ENCODE peak calls at places on chromosomes 2 and 18, in five cellular contexts. R is T-helper 2 cell, X is HuH-7.5, L is NCI-H1092, W is HCT116. Q is an unnamed sample.
A peak's percentile ranks its signal among the peaks of the same experiment; 100 is the strongest.

GRCh38 chr2:120110062-120110362 is 97.1 kb downstream of the EPB41L5 start:
- DNase-seq in R (no peak), X (no peak), L (no peak), W (no peak), Q (no peak)

GRCh38 chr2:35298493-35298892 is 1057.1 kb upstream of the CRIM1 start:
- DNase-seq in R (no peak), X (no peak), L (no peak), W (no peak), Q (peak; percentile 9)

GRCh38 chr2:63121055-63121834 is 70.6 kb downstream of the OTX1 start:
- DNase-seq in R (no peak), X (no peak), L (no peak), W (no peak), Q (no peak)

GRCh38 chr2:68319397-68320117 is at the start of gene CNRIP1:
- DNase-seq in R (no peak), X (no peak), L (peak; percentile 49), W (no peak), Q (peak; percentile 70)

GRCh38 chr2:237574894-237575868 is 8.8 kb downstream of the PRLH start:
- DNase-seq in R (no peak), X (no peak), L (no peak), W (peak; percentile 54), Q (no peak)

GRCh38 chr2:234308814-234309195 is 188.1 kb downstream of the ARL4C start:
- DNase-seq in R (peak; percentile 76), X (no peak), L (no peak), W (no peak), Q (no peak)

GRCh38 chr2:232444409-232445148 is 11.4 kb upstream of the ALPI start:
- DNase-seq in R (no peak), X (peak; percentile 66), L (no peak), W (peak; percentile 56), Q (peak; percentile 77)

GRCh38 chr2:43375746-43376522 is 149.5 kb upstream of the ZFP36L2 start:
- DNase-seq in R (no peak), X (no peak), L (no peak), W (no peak), Q (no peak)

GRCh38 chr2:15425707-15426106 is 135.4 kb downstream of the NBAS start:
- DNase-seq in R (no peak), X (no peak), L (no peak), W (no peak), Q (no peak)

GRCh38 chr2:219442206-219443015 is 7.8 kb downstream of the SPEG start:
- DNase-seq in R (no peak), X (no peak), L (no peak), W (no peak), Q (no peak)

GRCh38 chr2:132902626-132903025 is 232.6 kb upstream of the LYPD1 start:
- DNase-seq in R (no peak), X (no peak), L (no peak), W (no peak), Q (no peak)

GRCh38 chr18:59606193-59607175 is 90.7 kb downstream of the CCBE1 start:
- DNase-seq in R (no peak), X (no peak), L (no peak), W (no peak), Q (no peak)

GRCh38 chr2:33577660-33578059 is 21.4 kb downstream of the FAM98A start:
- DNase-seq in R (no peak), X (no peak), L (no peak), W (no peak), Q (no peak)

GRCh38 chr2:102238039-102238756 is 51.4 kb downstream of the IL1RL2 start:
- DNase-seq in R (no peak), X (no peak), L (no peak), W (no peak), Q (no peak)

GRCh38 chr2:24456610-24457556 is 34.2 kb upstream of the NCOA1 start:
- DNase-seq in R (no peak), X (no peak), L (no peak), W (peak; percentile 21), Q (no peak)

GRCh38 chr18:63149200-63149587 is 170.4 kb downstream of the BCL2 start:
- DNase-seq in R (no peak), X (no peak), L (peak; percentile 43), W (no peak), Q (no peak)

GRCh38 chr2:68726608-68727367 is 7.8 kb upstream of the ARHGAP25 start:
- DNase-seq in R (peak; percentile 78), X (no peak), L (no peak), W (no peak), Q (no peak)

GRCh38 chr2:241659150-241659739 is 21.8 kb downstream of the ATG4B start:
- DNase-seq in R (no peak), X (no peak), L (peak; percentile 13), W (no peak), Q (peak; percentile 78)

GRCh38 chr18:12005542-12006487 is 24.5 kb downstream of the IMPA2 start:
- DNase-seq in R (no peak), X (no peak), L (no peak), W (no peak), Q (no peak)

GRCh38 chr2:134499307-134499706 is 219.5 kb downstream of the TMEM163 start:
- DNase-seq in R (no peak), X (no peak), L (no peak), W (no peak), Q (peak; percentile 11)

GRCh38 chr2:222595573-222595972 is 60.3 kb downstream of the FARSB start:
- DNase-seq in R (no peak), X (no peak), L (no peak), W (no peak), Q (no peak)

GRCh38 chr2:51103205-51103604 is 71.3 kb upstream of the NRXN1 start:
- DNase-seq in R (no peak), X (peak; percentile 3), L (no peak), W (peak; percentile 4), Q (no peak)

GRCh38 chr18:78861706-78862105 is 117.9 kb upstream of the SALL3 start:
- DNase-seq in R (no peak), X (no peak), L (no peak), W (no peak), Q (no peak)

GRCh38 chr2:219453691-219454131 is 19.1 kb downstream of the SPEG start:
- DNase-seq in R (no peak), X (no peak), L (peak; percentile 78), W (no peak), Q (peak; percentile 97)

GRCh38 chr2:84776011-84776410 is 104.9 kb downstream of the TRABD2A start:
- DNase-seq in R (no peak), X (no peak), L (no peak), W (no peak), Q (no peak)

GRCh38 chr2:309148-309969 is 21.5 kb upstream of the ALKAL2 start:
- DNase-seq in R (no peak), X (no peak), L (no peak), W (no peak), Q (no peak)

GRCh38 chr2:149899390-149899789 is 311.8 kb upstream of the MMADHC start:
- DNase-seq in R (no peak), X (no peak), L (no peak), W (no peak), Q (no peak)

GRCh38 chr2:24809316-24810007 is 16.2 kb downstream of the CENPO start:
- DNase-seq in R (no peak), X (no peak), L (no peak), W (no peak), Q (no peak)

GRCh38 chr18:6546229-6546628 is 131.5 kb upstream of the L3MBTL4 start:
- DNase-seq in R (no peak), X (no peak), L (no peak), W (no peak), Q (no peak)

GRCh38 chr2:171046056-171046560 is 114.6 kb downstream of the TLK1 start:
- DNase-seq in R (no peak), X (no peak), L (no peak), W (no peak), Q (no peak)

GRCh38 chr2:223285505-223286265 is 233.7 kb downstream of the KCNE4 start:
- DNase-seq in R (no peak), X (no peak), L (no peak), W (no peak), Q (peak; percentile 83)

GRCh38 chr2:220068877-220069276 is 441.4 kb downstream of the SLC4A3 start:
- DNase-seq in R (no peak), X (no peak), L (no peak), W (no peak), Q (no peak)

GRCh38 chr18:7784171-7784570 is 217.1 kb downstream of the PTPRM start:
- DNase-seq in R (no peak), X (no peak), L (no peak), W (no peak), Q (no peak)